ENCODE peak calls at places on chromosomes 4 and X, in nine cellular contexts. G, T, H, K, Q, E, V, S and X are unnamed samples.
A peak's percentile ranks its signal among the peaks of the same experiment; 100 is the strongest.

GRCh38 chr4:147578611-147579010 is 38.6 kb upstream of the TMEM184C start:
- DNase-seq in G (no peak), T (no peak), H (no peak), K (no peak), Q (no peak), E (no peak), V (no peak), S (no peak), X (no peak)

GRCh38 chr4:7911044-7911578 is 28.6 kb downstream of the AFAP1 start:
- DNase-seq in G (no peak), T (peak; percentile 89), H (no peak), K (no peak), Q (no peak), E (peak; percentile 76), V (no peak), S (no peak), X (peak; percentile 94)

GRCh38 chrX:115665122-115665521 is 104.1 kb downstream of the PLS3 start:
- DNase-seq in G (no peak), T (no peak), H (no peak), K (no peak), Q (no peak), E (no peak), V (no peak), S (no peak), X (no peak)

GRCh38 chr4:150782921-150783320 is 201.0 kb downstream of the MAB21L2 start:
- DNase-seq in G (no peak), T (no peak), H (no peak), K (no peak), Q (no peak), E (peak; percentile 52), V (no peak), S (no peak), X (peak; percentile 1)

GRCh38 chr4:114287079-114287696 is 307.7 kb upstream of the ARSJ start:
- DNase-seq in G (no peak), T (no peak), H (no peak), K (no peak), Q (no peak), E (no peak), V (no peak), S (no peak), X (no peak)

GRCh38 chr4:10171055-10171454 is 54.5 kb upstream of the WDR1 start:
- DNase-seq in G (no peak), T (peak; percentile 34), H (no peak), K (no peak), Q (no peak), E (no peak), V (no peak), S (no peak), X (no peak)

GRCh38 chrX:118548831-118549230 is 53.2 kb downstream of the DOCK11 start:
- DNase-seq in G (no peak), T (no peak), H (no peak), K (no peak), Q (no peak), E (no peak), V (no peak), S (no peak), X (no peak)

GRCh38 chrX:9604111-9604907 is 139.5 kb downstream of the TBL1X start:
- DNase-seq in G (no peak), T (no peak), H (no peak), K (no peak), Q (peak; percentile 12), E (no peak), V (no peak), S (no peak), X (no peak)

GRCh38 chr4:152713951-152714705 is 34.3 kb upstream of the TMEM154 start:
- DNase-seq in G (no peak), T (no peak), H (no peak), K (no peak), Q (no peak), E (no peak), V (no peak), S (no peak), X (no peak)

GRCh38 chr4:76441881-76442280 is 6.9 kb downstream of the SHROOM3 start:
- DNase-seq in G (no peak), T (no peak), H (no peak), K (no peak), Q (no peak), E (no peak), V (no peak), S (no peak), X (no peak)

GRCh38 chr4:126705271-126705670 is 927.5 kb upstream of the INTU start:
- DNase-seq in G (no peak), T (peak; percentile 52), H (no peak), K (no peak), Q (no peak), E (peak; percentile 28), V (no peak), S (no peak), X (peak; percentile 20)